ENCODE peak calls at places on chromosome 9, in six cellular contexts. Q is H1, T is mesenchymal stem cell, I is mesendoderm, D is neuronal stem cell, Z is H9. X is an unnamed sample.

GRCh38 chr9:99822096-99822595 is 461 bp downstream of the NR4A3 start:
- DNase-seq in I (no peak), D (no peak), Q (no peak), T (no peak), Z (no peak), X (no peak)

GRCh38 chr9:92561374-92562329 is 25.9 kb upstream of the ECM2 start:
- DNase-seq in I (no peak), Z (no peak), D (no peak), T (peak), Q (no peak), X (peak)

GRCh38 chr9:128271112-128271511 is 4.7 kb downstream of the GOLGA2 start:
- DNase-seq in Z (no peak), D (no peak), Q (no peak), T (no peak), I (no peak), X (no peak)

GRCh38 chr9:136512651-136513066 is 29.8 kb upstream of the SEC16A start:
- DNase-seq in I (no peak), Z (peak), T (no peak), Q (no peak), D (no peak), X (no peak)

GRCh38 chr9:25654417-25654816 is 23.8 kb downstream of the TUSC1 start:
- DNase-seq in T (no peak), Z (no peak), Q (no peak), I (peak), D (no peak), X (no peak)

GRCh38 chr9:114804504-114804903 is 1.3 kb downstream of the TNFSF15 start:
- DNase-seq in I (no peak), Z (no peak), D (no peak), T (peak), Q (no peak), X (peak)

GRCh38 chr9:2725126-2725525 is 7.8 kb downstream of the KCNV2 start:
- DNase-seq in Z (no peak), D (no peak), I (peak), Q (no peak), T (no peak), X (no peak)

GRCh38 chr9:112059145-112059979 is 115.7 kb downstream of the SUSD1 start:
- DNase-seq in Q (no peak), T (peak), I (no peak), D (no peak), Z (no peak), X (peak)

GRCh38 chr9:134621558-134622110 is 20.0 kb upstream of the COL5A1 start:
- DNase-seq in Q (no peak), T (no peak), D (no peak), I (no peak), Z (peak), X (no peak)

GRCh38 chr9:97398999-97399758 is 12.7 kb upstream of the TDRD7 start:
- DNase-seq in Q (peak), I (peak), T (peak), D (no peak), Z (peak), X (peak)

GRCh38 chr9:109179801-109180523 is 12.9 kb upstream of the FRRS1L start:
- DNase-seq in Q (no peak), T (no peak), Z (no peak), D (no peak), I (no peak), X (no peak)

GRCh38 chr9:127912882-127913281 is 4.0 kb downstream of the ST6GALNAC4 start:
- DNase-seq in D (no peak), T (no peak), I (no peak), Z (no peak), Q (no peak), X (no peak)

GRCh38 chr9:15482146-15482545 is 28.6 kb downstream of the PSIP1 start:
- DNase-seq in I (no peak), T (no peak), D (no peak), Z (no peak), Q (no peak), X (no peak)

GRCh38 chr9:83434254-83434653 is 103.9 kb downstream of the FRMD3 start:
- DNase-seq in T (no peak), Z (no peak), I (no peak), D (no peak), Q (no peak), X (no peak)

GRCh38 chr9:36877239-36877638 is 156.8 kb downstream of the PAX5 start:
- DNase-seq in T (no peak), Z (no peak), I (no peak), Q (no peak), D (no peak), X (no peak)

GRCh38 chr9:114483499-114483898 is 21.8 kb downstream of the WHRN start:
- DNase-seq in T (no peak), D (no peak), Z (no peak), I (no peak), Q (no peak), X (no peak)

GRCh38 chr9:75185585-75186170 is 97.4 kb downstream of the OSTF1 start:
- DNase-seq in T (peak), Q (no peak), Z (peak), D (peak), I (peak), X (no peak)

GRCh38 chr9:16414451-16414850 is 456.0 kb downstream of the BNC2 start:
- DNase-seq in T (peak), Q (no peak), D (no peak), I (no peak), Z (no peak), X (no peak)

GRCh38 chr9:19161257-19162025 is 34.1 kb upstream of the PLIN2 start:
- DNase-seq in I (peak), Z (no peak), T (peak), D (no peak), Q (no peak), X (peak)

GRCh38 chr9:107312651-107313050 is 29.6 kb downstream of the RAD23B start:
- DNase-seq in Z (no peak), T (peak), D (no peak), I (peak), Q (no peak), X (peak)

GRCh38 chr9:112174223-112174964 is 703 bp downstream of the SUSD1 start:
- DNase-seq in T (peak), Z (no peak), I (peak), Q (no peak), D (no peak), X (peak)

GRCh38 chr9:37209431-37210386 is 89.3 kb downstream of the ZCCHC7 start:
- DNase-seq in Q (no peak), D (no peak), T (peak), I (peak), Z (no peak), X (no peak)

GRCh38 chr9:4298255-4299005 is 1.4 kb downstream of the GLIS3 start:
- DNase-seq in I (peak), Q (no peak), D (no peak), T (peak), Z (peak), X (peak)

GRCh38 chr9:35114113-35114847 is 1.4 kb downstream of the ATOSB start:
- DNase-seq in Z (peak), D (peak), T (peak), Q (peak), I (peak), X (peak)

GRCh38 chr9:70496244-70496643 is 81.8 kb upstream of the KLF9 start:
- DNase-seq in Z (no peak), Q (no peak), T (no peak), I (no peak), D (no peak), X (no peak)

GRCh38 chr9:130263601-130264413 is 1.8 kb upstream of the HMCN2 start:
- DNase-seq in Z (no peak), I (peak), T (peak), D (no peak), Q (no peak), X (no peak)

GRCh38 chr9:70352802-70353201 is 61.7 kb downstream of the KLF9 start:
- DNase-seq in T (peak), I (no peak), Q (no peak), Z (no peak), D (no peak), X (no peak)

GRCh38 chr9:92385001-92385400 is 19.4 kb downstream of the OGN start:
- DNase-seq in T (no peak), D (no peak), Z (no peak), I (no peak), Q (no peak), X (no peak)

GRCh38 chr9:68702493-68702892 is 2.5 kb upstream of the PIP5K1B start:
- DNase-seq in T (peak), Q (no peak), Z (no peak), D (no peak), I (peak), X (peak)

GRCh38 chr9:11356101-11356500 is 743.3 kb upstream of the PTPRD start:
- DNase-seq in I (peak), Z (no peak), D (no peak), Q (no peak), T (no peak), X (no peak)

GRCh38 chr9:70491798-70492736 is 77.6 kb upstream of the KLF9 start:
- DNase-seq in I (no peak), T (no peak), Q (no peak), D (no peak), Z (no peak), X (no peak)

DNA sequence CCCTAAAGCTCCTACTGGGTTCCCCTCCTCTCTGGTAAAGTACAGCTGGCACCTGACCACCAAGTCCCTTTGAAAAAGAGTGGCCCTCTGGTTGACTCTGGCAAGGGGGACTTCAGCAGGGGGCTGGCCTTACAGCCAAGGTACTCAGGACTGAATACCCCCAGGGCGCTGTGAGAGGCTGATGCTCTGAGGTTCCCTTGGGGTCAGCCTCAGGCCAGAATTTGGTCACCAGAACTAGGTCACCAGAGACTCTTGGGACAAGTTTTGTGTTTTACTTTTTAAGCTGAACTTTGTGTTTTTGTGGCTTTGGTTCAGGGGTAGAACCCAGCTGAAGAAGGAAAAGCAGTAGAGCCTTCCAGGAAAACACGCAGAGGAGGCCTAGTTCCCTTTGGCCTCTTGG is 23.3 kb upstream of the SMU1 start:
- DNase-seq in I (no peak), Z (no peak), Q (no peak), D (no peak), T (no peak), X (no peak)
- H4K8ac ChIP-seq in I (no peak), Z (no peak), Q (no peak), D (no peak), T (no peak), X (no peak)

DNA sequence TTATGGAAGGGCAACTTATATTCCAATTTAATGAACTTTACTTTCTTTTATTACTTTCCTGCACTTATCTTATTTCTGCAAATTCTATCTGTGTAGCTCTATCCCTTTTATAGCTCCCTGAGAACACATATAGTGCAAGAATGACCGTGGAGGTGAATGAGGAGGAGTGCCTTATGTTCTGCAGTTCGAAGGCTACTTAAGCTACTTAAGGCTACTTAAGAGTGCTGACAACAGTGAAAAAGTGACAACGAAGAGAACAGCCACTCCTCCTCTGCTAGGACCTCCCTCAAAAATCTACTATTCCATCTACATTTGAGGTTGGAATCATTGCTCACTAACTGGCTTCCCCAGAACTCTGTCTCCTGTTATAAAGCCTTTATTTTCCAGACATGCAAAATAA is 1365.7 kb upstream of the C9orf72 start:
- DNase-seq in I (no peak), D (no peak), Z (no peak), Q (no peak), T (no peak), X (no peak)
- H2BK15ac ChIP-seq in I (no peak), D (no peak), Z (no peak), Q (no peak), T (no peak), X (no peak)

DNA sequence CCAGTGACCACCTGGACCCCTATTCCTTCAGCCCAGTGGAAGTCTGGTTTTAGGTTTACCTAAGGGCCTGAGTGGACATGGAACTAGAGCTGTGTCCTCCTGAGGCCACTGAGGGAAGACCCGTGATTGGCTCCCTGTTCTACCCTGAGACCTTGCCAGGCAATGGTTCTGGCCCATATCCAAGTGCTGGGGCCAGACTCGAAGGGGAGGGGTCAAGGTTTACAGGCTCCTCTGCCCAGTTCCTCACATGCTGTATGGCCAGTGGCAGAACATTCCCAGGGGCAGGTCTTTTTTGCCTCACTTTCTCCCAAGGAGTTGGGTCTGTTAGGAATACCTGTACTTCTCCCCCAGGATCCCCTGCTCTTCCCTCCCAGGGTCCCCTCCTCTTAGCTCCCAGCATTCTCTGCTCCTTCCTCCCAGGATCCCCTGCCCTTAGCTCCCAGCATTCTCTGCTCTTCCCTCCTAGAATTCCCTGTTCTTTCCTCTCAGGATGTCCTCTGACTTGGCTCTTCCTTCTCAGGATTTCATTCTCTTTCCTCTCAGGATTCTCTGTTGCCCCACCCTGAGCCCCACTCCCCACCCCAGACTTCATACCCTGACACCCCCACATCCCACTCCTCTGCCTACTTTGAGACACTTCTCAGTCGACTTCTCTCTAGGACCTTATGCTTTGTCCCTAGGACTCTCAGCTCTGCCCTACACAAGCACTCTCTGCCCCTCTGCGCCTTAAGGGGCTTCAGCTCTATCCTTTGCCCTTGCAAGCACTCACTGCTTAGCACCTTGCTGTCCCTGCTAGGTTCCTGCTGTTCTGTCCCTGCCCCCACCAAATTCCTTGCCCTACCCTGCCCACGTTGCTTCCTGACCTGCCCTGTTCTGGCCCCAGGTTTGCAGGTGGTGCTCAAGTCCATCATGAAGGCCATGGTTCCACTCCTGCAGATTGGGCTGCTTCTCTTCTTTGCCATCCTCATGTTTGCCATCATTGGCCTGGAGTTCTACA is 36.5 kb downstream of the CACNA1B start:
- DNase-seq in D (no peak), Q (no peak), T (no peak), Z (no peak), I (no peak), X (no peak)
- H4K8ac ChIP-seq in D (peak), Q (no peak), T (no peak), Z (no peak), I (no peak), X (no peak)

DNA sequence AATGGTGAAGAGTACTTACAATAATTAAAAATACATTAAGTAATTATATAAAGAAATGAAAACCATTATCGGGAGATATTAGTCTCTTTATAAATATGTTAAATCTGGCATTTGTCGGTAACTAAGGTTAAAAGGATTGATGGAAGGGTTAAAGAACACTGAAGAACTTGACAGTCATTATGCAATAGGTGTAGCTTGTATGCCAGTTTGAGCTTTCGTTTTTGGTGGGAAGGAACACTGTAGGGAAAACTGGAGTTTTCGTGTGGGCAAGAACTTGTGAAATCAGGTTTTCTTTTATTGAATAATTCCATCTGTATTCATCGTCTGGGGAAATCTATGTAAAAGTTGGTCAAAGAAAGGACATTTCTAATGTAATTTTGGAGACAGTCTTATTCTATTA is 142.3 kb downstream of the DMRTA1 start:
- DNase-seq in Z (no peak), T (no peak), D (no peak), I (no peak), Q (no peak), X (no peak)
- H2BK15ac ChIP-seq in Z (no peak), T (no peak), D (no peak), I (no peak), Q (no peak), X (no peak)

DNA sequence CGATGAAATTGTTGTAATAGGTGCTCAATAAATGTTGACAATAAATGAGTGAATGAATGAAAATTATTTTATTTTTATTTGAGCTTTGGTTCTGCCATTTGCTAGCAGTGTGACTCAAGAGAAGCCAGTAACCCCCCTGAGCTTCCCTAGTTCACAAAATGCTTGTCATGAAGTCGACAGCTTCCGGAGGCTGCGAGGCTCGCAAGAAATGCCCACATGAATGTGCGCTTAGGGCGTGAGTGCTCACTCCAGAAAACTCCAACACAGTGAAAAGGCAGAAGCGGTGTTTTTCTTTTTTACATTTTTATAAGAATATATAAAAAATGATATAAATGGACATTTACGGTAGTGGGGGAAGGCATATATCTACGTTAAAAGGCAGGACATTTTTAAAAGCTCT is 26.5 kb downstream of the CDKN2A start:
- DNase-seq in T (no peak), D (no peak), Q (no peak), Z (no peak), I (peak), X (no peak)
- H4K8ac ChIP-seq in T (no peak), D (no peak), Q (peak), Z (no peak), I (no peak), X (no peak)

GRCh38 chr9:23426144-23426543 is 399.9 kb downstream of the ELAVL2 start:
- DNase-seq in D (no peak), Z (no peak), T (no peak), I (no peak), Q (no peak), X (no peak)

GRCh38 chr9:23423999-23424398 is 402.0 kb downstream of the ELAVL2 start:
- DNase-seq in T (no peak), D (no peak), Q (no peak), I (no peak), Z (no peak), X (no peak)
- H2BK15ac ChIP-seq in T (no peak), D (no peak), Q (no peak), I (no peak), Z (no peak), X (no peak)

GRCh38 chr9:73866451-73866850 is 630.7 kb upstream of the RORB start:
- DNase-seq in I (no peak), D (no peak), Q (no peak), T (peak), Z (no peak), X (no peak)

GRCh38 chr9:73872693-73873092 is 624.4 kb upstream of the RORB start:
- DNase-seq in D (no peak), I (no peak), Q (no peak), T (no peak), Z (no peak), X (no peak)

GRCh38 chr9:73869261-73869660 is 627.9 kb upstream of the RORB start:
- DNase-seq in I (no peak), Q (no peak), D (no peak), T (peak), Z (no peak), X (no peak)

DNA sequence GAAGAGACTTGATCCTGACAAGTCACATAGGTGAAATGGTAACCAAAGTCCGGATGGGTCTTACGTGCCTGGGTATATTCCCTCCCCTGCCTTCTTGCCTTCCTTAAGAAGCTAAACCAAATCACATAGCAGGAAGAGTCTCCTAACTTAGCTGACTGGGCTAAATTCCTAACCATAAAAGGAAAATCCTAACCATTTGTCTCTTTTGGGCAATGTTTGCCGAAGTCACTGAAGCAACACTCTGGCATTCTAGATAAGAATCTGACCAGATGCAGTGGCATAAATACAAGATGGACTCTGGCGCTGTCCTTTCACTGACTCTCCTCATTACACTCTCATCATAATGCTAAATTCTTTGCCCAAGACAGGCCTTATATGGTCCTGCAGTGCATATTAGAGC is 625.5 kb upstream of the RORB start:
- DNase-seq in D (no peak), T (no peak), Q (no peak), Z (no peak), I (peak), X (no peak)
- H4K8ac ChIP-seq in D (no peak), T (no peak), Q (no peak), Z (no peak), I (no peak), X (no peak)

DNA sequence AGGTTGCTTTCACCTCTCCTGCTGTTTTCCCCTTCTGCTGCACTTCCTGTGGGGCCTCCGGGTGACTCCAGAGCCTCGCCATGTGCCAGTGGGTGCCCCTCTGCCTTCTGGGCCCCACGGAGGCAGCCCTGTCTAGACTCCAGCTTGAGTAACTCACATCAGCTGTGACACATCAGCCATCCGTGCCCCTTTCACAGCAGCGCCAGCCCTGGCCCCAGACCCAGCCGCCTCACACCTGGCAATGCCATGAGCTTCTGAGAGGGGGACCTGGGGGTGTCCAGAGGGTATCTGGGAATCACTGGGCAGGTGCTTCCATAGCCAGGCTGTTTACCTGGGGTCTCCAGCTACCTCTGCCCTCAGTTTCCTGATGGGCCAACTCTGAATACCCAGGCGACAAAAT is 37.0 kb downstream of the ADAMTSL2 start:
- DNase-seq in I (no peak), T (no peak), Q (no peak), Z (no peak), D (no peak), X (no peak)
- H2BK15ac ChIP-seq in I (no peak), T (no peak), Q (no peak), Z (no peak), D (peak), X (no peak)

X was measured in IMR-90.